ENCODE peak calls at places on chromosomes 16 and 17, in seven cellular contexts. Z, S, A, T, J, K and Q are unnamed samples.

GRCh38 chr17:72614871-72615626 is 477.4 kb downstream of the SLC39A11 start:
- DNase-seq in Z (no peak), S (peak), A (no peak), T (no peak), J (no peak), K (peak), Q (peak)

GRCh38 chr16:59971264-59971663 is 1237.1 kb upstream of the GOT2 start:
- DNase-seq in Z (no peak), S (no peak), A (no peak), T (no peak), J (no peak), K (no peak), Q (no peak)

GRCh38 chr17:19508327-19508867 is 25.3 kb upstream of the SLC47A1 start:
- DNase-seq in Z (peak), S (peak), A (peak), T (no peak), J (peak), K (no peak), Q (no peak)

GRCh38 chr17:64401941-64402340 is 11.3 kb upstream of the PECAM1 start:
- DNase-seq in Z (no peak), S (no peak), A (no peak), T (no peak), J (no peak), K (no peak), Q (no peak)

GRCh38 chr16:53504161-53504663 is 1.2 kb upstream of the AKTIP start:
- DNase-seq in Z (peak), S (peak), A (peak), T (peak), J (no peak), K (no peak), Q (no peak)

GRCh38 chr17:68822752-68823289 is 132.4 kb downstream of the ABCA8 start:
- DNase-seq in Z (no peak), S (no peak), A (no peak), T (no peak), J (no peak), K (no peak), Q (no peak)

GRCh38 chr17:7315570-7316243 is 547 bp upstream of the GPS2 start:
- DNase-seq in Z (no peak), S (no peak), A (no peak), T (no peak), J (no peak), K (no peak), Q (no peak)

GRCh38 chr16:70598937-70599503 is 47.3 kb upstream of the IL34 start:
- DNase-seq in Z (no peak), S (no peak), A (no peak), T (no peak), J (no peak), K (no peak), Q (no peak)

GRCh38 chr17:31251075-31251474 is 46.0 kb downstream of the OMG start:
- DNase-seq in Z (no peak), S (no peak), A (no peak), T (no peak), J (no peak), K (no peak), Q (no peak)

GRCh38 chr17:54982399-54982798 is 13.8 kb downstream of the STXBP4 start:
- DNase-seq in Z (no peak), S (no peak), A (no peak), T (no peak), J (no peak), K (no peak), Q (no peak)

GRCh38 chr16:67966549-67967182 is 1.8 kb downstream of the SLC12A4 start:
- DNase-seq in Z (no peak), S (no peak), A (no peak), T (peak), J (no peak), K (no peak), Q (no peak)

GRCh38 chr16:85502357-85502756 is 110.8 kb upstream of the GSE1 start:
- DNase-seq in Z (no peak), S (no peak), A (no peak), T (no peak), J (no peak), K (no peak), Q (no peak)

GRCh38 chr17:43456661-43457361 is 27.0 kb upstream of the DHX8 start:
- DNase-seq in Z (no peak), S (no peak), A (no peak), T (no peak), J (no peak), K (no peak), Q (no peak)

GRCh38 chr16:17166095-17166494 is 304.7 kb downstream of the XYLT1 start:
- DNase-seq in Z (no peak), S (no peak), A (no peak), T (no peak), J (no peak), K (no peak), Q (no peak)

GRCh38 chr16:80350066-80350465 is 190.7 kb upstream of the DYNLRB2 start:
- DNase-seq in Z (no peak), S (no peak), A (no peak), T (no peak), J (no peak), K (no peak), Q (no peak)

GRCh38 chr17:72587773-72588511 is 467.1 kb downstream of the SOX9 start:
- DNase-seq in Z (peak), S (no peak), A (peak), T (no peak), J (no peak), K (no peak), Q (no peak)

GRCh38 chr16:87864331-87864989 is 4.8 kb downstream of the SLC7A5 start:
- DNase-seq in Z (no peak), S (no peak), A (no peak), T (no peak), J (no peak), K (peak), Q (no peak)

GRCh38 chr16:82580293-82580900 is 46.4 kb upstream of the CDH13 start:
- DNase-seq in Z (no peak), S (peak), A (no peak), T (no peak), J (no peak), K (no peak), Q (peak)

GRCh38 chr16:71467810-71468209 is 5.8 kb upstream of the ZNF23 start:
- DNase-seq in Z (peak), S (no peak), A (peak), T (no peak), J (peak), K (no peak), Q (no peak)

GRCh38 chr17:14372905-14373559 is 72.2 kb downstream of the HS3ST3B1 start:
- DNase-seq in Z (no peak), S (no peak), A (no peak), T (no peak), J (no peak), K (no peak), Q (no peak)

GRCh38 chr16:31301708-31302400 is 42.1 kb downstream of the ITGAM start:
- DNase-seq in Z (peak), S (no peak), A (no peak), T (no peak), J (no peak), K (no peak), Q (peak)

GRCh38 chr16:3183445-3184139 is 4.4 kb upstream of the OR1F1 start:
- DNase-seq in Z (no peak), S (no peak), A (no peak), T (no peak), J (no peak), K (no peak), Q (no peak)

GRCh38 chr17:31067699-31068184 is 27.0 kb upstream of the NF1 start:
- DNase-seq in Z (no peak), S (no peak), A (no peak), T (no peak), J (no peak), K (peak), Q (no peak)

GRCh38 chr17:1434150-1434549 is 21.9 kb downstream of the CRK start:
- DNase-seq in Z (no peak), S (no peak), A (no peak), T (no peak), J (no peak), K (no peak), Q (no peak)

GRCh38 chr16:12587646-12588277 is 215.9 kb downstream of the CPPED1 start:
- DNase-seq in Z (no peak), S (no peak), A (no peak), T (no peak), J (no peak), K (no peak), Q (no peak)

GRCh38 chr17:80599546-80600305 is 55.1 kb downstream of the RPTOR start:
- DNase-seq in Z (no peak), S (no peak), A (no peak), T (no peak), J (no peak), K (no peak), Q (no peak)

GRCh38 chr17:12922120-12922519 is 95.7 kb downstream of the ELAC2 start:
- DNase-seq in Z (no peak), S (no peak), A (no peak), T (no peak), J (no peak), K (no peak), Q (no peak)

GRCh38 chr17:50904522-50905459 is 38.6 kb upstream of the TOB1 start:
- DNase-seq in Z (no peak), S (peak), A (no peak), T (peak), J (no peak), K (no peak), Q (no peak)